ENCODE peak calls at places on chromosomes 6 and 20, in six cellular contexts. One of them, this sample, is unnamed.
A peak's percentile ranks its signal among the peaks of the same experiment; 100 is the strongest.

GRCh38 chr6:155341130-155341828 is 27.0 kb upstream of the TFB1M start:
- DNase-seq in COR-L47: no peak
- DNase-seq in activated T-helper 1 cell treated with Interleukin-2 at 50 U/mL for 16 hours: no peak
- DNase-seq in RWPE2: no peak
- DNase-seq in WTC11: no peak
- DNase-seq in A549: no peak
- DNase-seq in this sample: no peak

GRCh38 chr20:62122659-62123449 is 579 bp downstream of the LSM14B start:
- DNase-seq in COR-L47: peak; percentile 79
- DNase-seq in RWPE2: peak; percentile 87
- DNase-seq in WTC11: no peak
- DNase-seq in activated T-helper 1 cell treated with Interleukin-2 at 50 U/mL for 16 hours: peak; percentile 32
- DNase-seq in A549: no peak
- DNase-seq in this sample: peak; percentile 61

GRCh38 chr6:44039839-44040350 is 87.4 kb downstream of the MRPL14 start:
- DNase-seq in A549: no peak
- DNase-seq in activated T-helper 1 cell treated with Interleukin-2 at 50 U/mL for 16 hours: no peak
- DNase-seq in WTC11: no peak
- DNase-seq in COR-L47: no peak
- DNase-seq in RWPE2: no peak
- DNase-seq in this sample: no peak

GRCh38 chr6:7505196-7505699 is 36.2 kb upstream of the DSP start:
- DNase-seq in RWPE2: peak; percentile 97
- DNase-seq in A549: peak; percentile 56
- DNase-seq in WTC11: peak; percentile 69
- DNase-seq in activated T-helper 1 cell treated with Interleukin-2 at 50 U/mL for 16 hours: no peak
- DNase-seq in COR-L47: peak; percentile 93
- DNase-seq in this sample: peak; percentile 28

GRCh38 chr6:44339763-44340625 is 2.5 kb upstream of the SPATS1 start:
- DNase-seq in COR-L47: no peak
- DNase-seq in A549: no peak
- DNase-seq in WTC11: no peak
- DNase-seq in activated T-helper 1 cell treated with Interleukin-2 at 50 U/mL for 16 hours: no peak
- DNase-seq in RWPE2: no peak
- DNase-seq in this sample: no peak

GRCh38 chr6:129849456-129849855 is 11.7 kb downstream of the TMEM244 start:
- DNase-seq in COR-L47: no peak
- DNase-seq in RWPE2: no peak
- DNase-seq in A549: no peak
- DNase-seq in activated T-helper 1 cell treated with Interleukin-2 at 50 U/mL for 16 hours: no peak
- DNase-seq in WTC11: no peak
- DNase-seq in this sample: no peak

GRCh38 chr6:146997062-146997461 is 207.2 kb upstream of the STXBP5 start:
- DNase-seq in A549: no peak
- DNase-seq in activated T-helper 1 cell treated with Interleukin-2 at 50 U/mL for 16 hours: no peak
- DNase-seq in COR-L47: no peak
- DNase-seq in WTC11: no peak
- DNase-seq in RWPE2: no peak
- DNase-seq in this sample: no peak

GRCh38 chr6:73299171-73300073 is 36.4 kb upstream of the KHDC1 start:
- DNase-seq in RWPE2: no peak
- DNase-seq in WTC11: no peak
- DNase-seq in activated T-helper 1 cell treated with Interleukin-2 at 50 U/mL for 16 hours: no peak
- DNase-seq in COR-L47: no peak
- DNase-seq in A549: no peak
- DNase-seq in this sample: no peak

GRCh38 chr6:121630716-121631115 is 195.3 kb downstream of the GJA1 start:
- DNase-seq in A549: no peak
- DNase-seq in RWPE2: no peak
- DNase-seq in COR-L47: no peak
- DNase-seq in WTC11: no peak
- DNase-seq in activated T-helper 1 cell treated with Interleukin-2 at 50 U/mL for 16 hours: no peak
- DNase-seq in this sample: no peak

GRCh38 chr20:1494436-1494835 is 3.2 kb upstream of the SIRPB2 start:
- DNase-seq in RWPE2: no peak
- DNase-seq in COR-L47: no peak
- DNase-seq in activated T-helper 1 cell treated with Interleukin-2 at 50 U/mL for 16 hours: no peak
- DNase-seq in WTC11: no peak
- DNase-seq in A549: no peak
- DNase-seq in this sample: no peak

This sample was measured in neural progenitor cell.